ENCODE peak calls at places on chromosomes 13 and 19, in five cellular contexts. G, B, S, R and W are unnamed samples.

GRCh38 chr19:8481191-8481590 is 21.2 kb downstream of the PRAM1 start:
- DNase-seq in R (no peak), S (no peak), G (no peak), B (no peak), W (no peak)

GRCh38 chr13:79806821-79807220 is 325.9 kb downstream of the NDFIP2 start:
- DNase-seq in B (no peak), R (no peak), S (no peak), G (no peak), W (no peak)

GRCh38 chr13:111184685-111185401 is 69.7 kb downstream of the ARHGEF7 start:
- DNase-seq in B (no peak), G (peak), R (no peak), S (no peak), W (peak)

GRCh38 chr19:40666803-40667438 is 23.5 kb downstream of the NUMBL start:
- DNase-seq in B (no peak), S (no peak), G (no peak), R (no peak), W (no peak)

GRCh38 chr19:55046975-55047622 is 9.0 kb upstream of the GP6 start:
- DNase-seq in G (no peak), S (no peak), R (no peak), B (no peak), W (no peak)

GRCh38 chr19:34837262-34837661 is 64.2 kb upstream of the ZNF599 start:
- DNase-seq in R (no peak), B (no peak), G (no peak), S (no peak), W (no peak)

GRCh38 chr13:110524484-110525254 is 36.9 kb downstream of the RAB20 start:
- DNase-seq in G (peak), R (no peak), B (no peak), S (peak), W (no peak)

GRCh38 chr13:28320884-28321574 is 173.9 kb downstream of the FLT1 start:
- DNase-seq in S (peak), B (no peak), G (no peak), R (no peak), W (no peak)

GRCh38 chr19:18919895-18920204 is 335 bp downstream of the DDX49 start:
- DNase-seq in G (no peak), R (no peak), S (no peak), B (no peak), W (no peak)

GRCh38 chr19:40603071-40603718 is 2.0 kb downstream of the LTBP4 start:
- DNase-seq in G (no peak), B (no peak), S (peak), R (no peak), W (no peak)

GRCh38 chr13:97246596-97246995 is 24.5 kb downstream of the MBNL2 start:
- DNase-seq in G (no peak), S (no peak), B (no peak), R (no peak), W (no peak)

GRCh38 chr19:56377105-56377924 is 16.0 kb downstream of the ZNF582 start:
- DNase-seq in G (no peak), R (no peak), S (no peak), B (no peak), W (no peak)

GRCh38 chr19:16328824-16329482 is 4.3 kb downstream of the KLF2 start:
- DNase-seq in R (no peak), S (no peak), G (no peak), B (no peak), W (no peak)

GRCh38 chr13:79108914-79109643 is 297.0 kb downstream of the RBM26 start:
- DNase-seq in R (no peak), B (no peak), G (peak), S (no peak), W (peak)

GRCh38 chr19:41703602-41704293 is 4.7 kb upstream of the CEACAM5 start:
- DNase-seq in S (no peak), B (no peak), R (no peak), G (no peak), W (no peak)